ENCODE peak calls at places on chromosomes 1 and 21, in seven cellular contexts. D is iPS DF 6.9; S is dorsolateral prefrontal cortex; M is left ventricle myocardium inferior; V is CD8-positive, alpha-beta T cell; U is heart right ventricle; G is kidney epithelial cell. I is an unnamed sample.

GRCh38 chr1:107692580-107693345 is 272.2 kb downstream of the VAV3 start:
- DNase-seq in D (no peak), S (no peak), M (no peak), V (no peak), U (no peak), G (no peak), I (no peak)

GRCh38 chr1:53060580-53060979 is 1.4 kb upstream of the PODN start:
- DNase-seq in D (no peak), S (no peak), M (no peak), V (no peak), U (no peak), G (no peak), I (no peak)

GRCh38 chr1:234862944-234863515 is 253.1 kb upstream of the IRF2BP2 start:
- DNase-seq in D (no peak), S (peak), M (peak), V (no peak), U (peak), G (peak), I (peak)

GRCh38 chr1:202578565-202578964 is 131.7 kb downstream of the SYT2 start:
- DNase-seq in D (no peak), S (no peak), M (no peak), V (no peak), U (no peak), G (no peak), I (no peak)

GRCh38 chr1:55067022-55067781 is 27.9 kb downstream of the PCSK9 start:
- DNase-seq in D (no peak), S (peak), M (peak), V (no peak), U (peak), G (no peak), I (no peak)

GRCh38 chr1:165481820-165482532 is 37.0 kb upstream of the RXRG start:
- DNase-seq in D (no peak), S (no peak), M (peak), V (no peak), U (no peak), G (peak), I (peak)

GRCh38 chr1:65260851-65261473 is 48.4 kb upstream of the DNAJC6 start:
- DNase-seq in D (no peak), S (no peak), M (no peak), V (no peak), U (no peak), G (peak), I (no peak)

GRCh38 chr1:228354390-228355320 is 52.0 kb downstream of the TRIM11 start:
- DNase-seq in D (no peak), S (no peak), M (no peak), V (peak), U (no peak), G (no peak), I (no peak)

GRCh38 chr21:28640326-28640725 is 352.4 kb downstream of the LTN1 start:
- DNase-seq in D (no peak), S (no peak), M (no peak), V (no peak), U (no peak), G (no peak), I (no peak)

GRCh38 chr1:15833069-15833679 is 14.3 kb upstream of the SPEN start:
- DNase-seq in D (no peak), S (no peak), M (peak), V (peak), U (peak), G (no peak), I (peak)

GRCh38 chr1:184399192-184399847 is 12.5 kb downstream of the C1orf21 start:
- DNase-seq in D (no peak), S (no peak), M (no peak), V (no peak), U (no peak), G (no peak), I (no peak)

GRCh38 chr1:199463521-199464127 is 563.9 kb upstream of the NR5A2 start:
- DNase-seq in D (peak), S (no peak), M (no peak), V (no peak), U (no peak), G (peak), I (no peak)

GRCh38 chr1:42922687-42923366 is 35.8 kb downstream of the SLC2A1 start:
- DNase-seq in D (peak), S (no peak), M (no peak), V (peak), U (no peak), G (peak), I (peak)

GRCh38 chr1:208179303-208179702 is 64.9 kb downstream of the PLXNA2 start:
- DNase-seq in D (no peak), S (no peak), M (no peak), V (no peak), U (no peak), G (no peak), I (no peak)

GRCh38 chr1:3702990-3703728 is 49.1 kb upstream of the CCDC27 start:
- DNase-seq in D (no peak), S (no peak), M (no peak), V (no peak), U (no peak), G (no peak), I (no peak)

GRCh38 chr1:152165291-152166077 is 6.5 kb upstream of the RPTN start:
- DNase-seq in D (no peak), S (no peak), M (no peak), V (no peak), U (no peak), G (no peak), I (no peak)
- H3K4me3 ChIP-seq in D (no peak), S (no peak), M (no peak), V (no peak), U (no peak), G (no peak), I (no peak)

GRCh38 chr1:153912349-153912748 is 10.4 kb downstream of the GATAD2B start:
- DNase-seq in D (no peak), S (no peak), M (no peak), V (no peak), U (no peak), G (no peak), I (no peak)
- H3K4me3 ChIP-seq in D (no peak), S (no peak), M (no peak), V (no peak), U (no peak), G (no peak), I (no peak)

GRCh38 chr1:147882535-147882934 is 20.1 kb upstream of the GJA8 start:
- DNase-seq in D (no peak), S (no peak), M (no peak), V (no peak), U (no peak), G (no peak), I (no peak)
- H3K4me3 ChIP-seq in D (no peak), S (no peak), M (no peak), V (no peak), U (no peak), G (no peak), I (no peak)

GRCh38 chr21:41507521-41508414 is at the start of gene TMPRSS2:
- DNase-seq in D (no peak), S (no peak), M (no peak), V (no peak), U (no peak), G (no peak), I (no peak)

GRCh38 chr21:41506005-41506404 is 2.0 kb downstream of the TMPRSS2 start:
- DNase-seq in D (no peak), S (no peak), M (no peak), V (no peak), U (no peak), G (no peak), I (no peak)

GRCh38 chr21:41508415-41509205 is 652 bp upstream of the TMPRSS2 start:
- DNase-seq in D (no peak), S (no peak), M (no peak), V (no peak), U (no peak), G (no peak), I (no peak)

GRCh38 chr21:41509206-41509496 is 1.2 kb upstream of the TMPRSS2 start:
- DNase-seq in D (no peak), S (no peak), M (no peak), V (no peak), U (no peak), G (no peak), I (no peak)

GRCh38 chr21:41506526-41507520 is 1.1 kb downstream of the TMPRSS2 start:
- DNase-seq in D (no peak), S (no peak), M (no peak), V (no peak), U (no peak), G (no peak), I (no peak)
- H3K4me3 ChIP-seq in D (peak), S (no peak), M (peak), V (no peak), U (peak), G (peak), I (no peak)

DNA sequence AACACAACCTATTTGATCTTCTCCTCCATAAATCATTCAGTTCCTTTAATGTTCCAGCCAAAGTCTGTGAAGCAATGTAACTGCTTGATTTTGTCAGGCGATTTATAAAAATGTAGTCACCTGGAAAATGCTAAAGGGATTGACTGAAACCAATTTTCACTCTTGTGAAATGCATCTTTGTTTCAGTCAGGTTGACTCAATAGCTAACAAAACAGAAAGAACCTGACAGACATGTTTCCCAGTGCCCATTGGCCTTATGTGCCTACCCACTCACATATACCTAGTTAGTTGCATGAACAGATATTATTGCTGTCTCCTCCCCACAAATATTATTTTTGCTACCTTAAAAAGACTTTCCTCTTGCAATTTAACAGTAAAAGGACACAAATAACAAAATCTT is 335.7 kb downstream of the CHRM3 start:
- DNase-seq in D (no peak), S (no peak), M (no peak), V (no peak), U (no peak), G (no peak), I (no peak)
- H3K4me3 ChIP-seq in D (no peak), S (no peak), M (no peak), V (peak), U (no peak), G (no peak), I (no peak)

I was measured in SJSA1.